ENCODE peak calls at places on chromosomes 3 and 15, in four cellular contexts. F is uterus, T is tibial nerve, X is gastrocnemius medialis. A is an unnamed sample.

GRCh38 chr3:5806192-5806591 is 618.7 kb downstream of the EDEM1 start:
- DNase-seq in T (no peak), F (no peak), X (no peak), A (no peak)

GRCh38 chr3:10303785-10304184 is 11.0 kb upstream of the GHRL start:
- DNase-seq in X (no peak), F (no peak), T (no peak), A (no peak)

GRCh38 chr3:178393833-178394232 is 142.4 kb upstream of the KCNMB2 start:
- DNase-seq in X (no peak), T (no peak), F (no peak), A (no peak)

GRCh38 chr3:133887075-133887950 is 8.4 kb downstream of the RAB6B start:
- DNase-seq in X (no peak), T (no peak), F (no peak), A (peak)

GRCh38 chr3:71450162-71450561 is 133.4 kb downstream of the FOXP1 start:
- DNase-seq in T (no peak), X (no peak), F (no peak), A (no peak)

GRCh38 chr3:43919067-43919466 is 228.3 kb downstream of the ABHD5 start:
- DNase-seq in F (no peak), T (no peak), X (no peak), A (no peak)

GRCh38 chr15:68057089-68057488 is 3.0 kb downstream of the PIAS1 start:
- DNase-seq in X (no peak), T (no peak), F (no peak), A (no peak)

GRCh38 chr15:74541494-74542191 is 623 bp downstream of the ARID3B start:
- DNase-seq in T (no peak), F (peak), X (peak), A (peak)

GRCh38 chr15:49900036-49900435 is 219.0 kb downstream of the ATP8B4 start:
- DNase-seq in F (no peak), T (no peak), X (no peak), A (no peak)

GRCh38 chr15:92638291-92638708 is 17.3 kb downstream of the FAM174B start:
- DNase-seq in F (no peak), X (no peak), T (no peak), A (no peak)

GRCh38 chr3:140933109-140933508 is 8.5 kb upstream of the SLC25A36 start:
- DNase-seq in F (no peak), T (no peak), X (no peak), A (no peak)

GRCh38 chr3:40588406-40588805 is 63.6 kb downstream of the ZNF621 start:
- DNase-seq in T (no peak), F (no peak), X (no peak), A (no peak)

GRCh38 chr15:63509933-63510547 is 5.6 kb downstream of the USP3 start:
- DNase-seq in T (no peak), X (no peak), F (no peak), A (no peak)

GRCh38 chr3:105876745-105877624 is 8.2 kb upstream of the CBLB start:
- DNase-seq in T (no peak), F (no peak), X (no peak), A (no peak)

GRCh38 chr15:89740137-89740536 is 10.9 kb downstream of the MESP1 start:
- DNase-seq in T (no peak), F (peak), X (peak), A (peak)

GRCh38 chr3:72679540-72680198 is 168.6 kb downstream of the SHQ1 start:
- DNase-seq in T (no peak), F (no peak), X (no peak), A (no peak)

GRCh38 chr3:32239638-32240550 is 1.4 kb downstream of the CMTM8 start:
- DNase-seq in T (no peak), F (no peak), X (no peak), A (no peak)

GRCh38 chr3:171317133-171317532 is 143.1 kb downstream of the TNIK start:
- DNase-seq in X (no peak), F (no peak), T (no peak), A (no peak)

GRCh38 chr3:165192610-165193192 is 3.5 kb downstream of the SLITRK3 start:
- DNase-seq in F (no peak), T (no peak), X (no peak), A (no peak)

GRCh38 chr15:78167227-78167888 is 18.2 kb downstream of the IDH3A start:
- DNase-seq in X (no peak), F (no peak), T (no peak), A (no peak)

GRCh38 chr15:48653913-48654630 is 8.6 kb upstream of the FBN1 start:
- DNase-seq in T (no peak), F (no peak), X (no peak), A (no peak)

GRCh38 chr3:16441306-16441898 is 72.1 kb downstream of the RFTN1 start:
- DNase-seq in T (no peak), F (no peak), X (no peak), A (no peak)

GRCh38 chr3:78221796-78222195 is 1181.9 kb downstream of the ROBO2 start:
- DNase-seq in F (no peak), T (no peak), X (no peak), A (no peak)

DNA sequence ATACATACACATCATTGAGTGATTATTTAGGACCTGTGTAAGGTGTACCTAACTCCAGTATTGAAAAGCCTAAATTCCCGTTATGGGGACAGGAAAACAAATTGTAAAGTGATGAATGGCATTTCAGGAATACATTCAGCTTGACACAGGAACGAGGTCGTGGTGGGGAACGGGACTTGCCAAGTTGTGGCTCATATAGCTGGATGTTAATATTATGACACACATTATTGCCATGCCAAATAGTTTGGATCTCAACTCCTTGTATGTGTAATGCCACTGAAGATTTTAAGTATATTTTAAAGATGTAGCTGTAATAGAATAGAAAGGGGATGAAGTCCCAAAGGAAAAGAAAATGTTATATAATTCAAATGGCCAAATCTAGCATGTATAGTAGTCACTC is 227.2 kb upstream of the GOLIM4 start:
- DNase-seq in X (no peak), T (no peak), F (no peak), A (no peak)
- TF ChIP-seq CTCF in X (no peak), T (no peak), F (no peak), A (no peak)

GRCh38 chr3:125332504-125332903 is 42.6 kb downstream of the ZNF148 start:
- DNase-seq in T (no peak), X (no peak), F (no peak), A (no peak)
- TF ChIP-seq POLR2A in T (no peak), X (no peak), F (no peak), A (no peak)

GRCh38 chr3:161915283-161915682 is 418.7 kb downstream of the OTOL1 start:
- DNase-seq in F (no peak), X (no peak), T (no peak), A (no peak)
- H3K4me3 ChIP-seq in F (no peak), X (no peak), T (no peak), A (no peak)

GRCh38 chr3:46932455-46933225 is 43.9 kb downstream of the CCDC12 start:
- DNase-seq in T (no peak), F (no peak), X (peak), A (no peak)
- TF ChIP-seq CTCF in T (no peak), F (no peak), X (no peak), A (no peak)

DNA sequence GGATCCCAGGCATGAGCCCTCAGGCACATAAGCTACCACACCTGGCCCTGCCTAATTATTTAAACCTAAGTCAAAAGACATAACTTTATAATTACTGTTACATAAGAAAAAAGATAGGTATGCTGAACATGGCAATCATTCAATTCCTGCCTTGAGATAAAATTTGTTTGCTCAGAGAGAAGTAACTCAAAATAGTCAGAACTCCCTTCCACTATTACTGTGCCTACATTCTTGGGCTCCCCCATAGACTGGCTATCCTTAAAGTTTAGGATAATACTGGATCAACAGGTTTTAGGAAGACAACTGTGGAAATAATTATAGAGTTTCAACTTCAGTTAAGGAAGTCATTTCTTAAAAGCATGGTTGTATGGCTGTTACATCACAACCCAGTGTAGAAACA is 9.9 kb downstream of the WDR53 start:
- DNase-seq in T (no peak), X (no peak), F (no peak), A (no peak)
- TF ChIP-seq POLR2A in T (no peak), X (no peak), F (no peak), A (no peak)

GRCh38 chr15:65841121-65841930 is 28.0 kb upstream of the RAB11A start:
- DNase-seq in X (no peak), F (no peak), T (no peak), A (no peak)
- H3K4me3 ChIP-seq in X (no peak), F (no peak), T (no peak), A (no peak)

A was measured in lower leg skin.